ENCODE peak calls at places on chromosomes 4 and X, in five cellular contexts. W is brain microvascular endothelial cell, U is GM23248, P is Karpas-422, B is BE2C. N is an unnamed sample.

GRCh38 chr4:68109891-68110290 is 19.8 kb downstream of the TMPRSS11F start:
- DNase-seq in W (no peak), U (no peak), B (no peak), P (no peak), N (no peak)

GRCh38 chr4:186904104-186904503 is 180.4 kb upstream of the FAT1 start:
- DNase-seq in P (no peak), U (peak), B (no peak), W (peak), N (no peak)

GRCh38 chr4:124262211-124263179 is 450.0 kb downstream of the ANKRD50 start:
- DNase-seq in P (peak), W (peak), B (peak), U (peak), N (peak)

GRCh38 chrX:153828308-153828707 is 2.0 kb downstream of the PDZD4 start:
- DNase-seq in U (no peak), W (no peak), P (no peak), B (no peak), N (no peak)

GRCh38 chrX:96689951-96690350 is 5.3 kb downstream of the DIAPH2 start:
- DNase-seq in U (peak), P (no peak), B (no peak), W (no peak), N (no peak)

GRCh38 chrX:1673337-1673736 is 58.5 kb downstream of the ASMT start:
- DNase-seq in W (no peak), U (peak), B (no peak), P (peak), N (peak)

GRCh38 chr4:39814403-39815185 is 116.7 kb downstream of the UBE2K start:
- DNase-seq in U (peak), P (no peak), W (peak), B (no peak), N (peak)

GRCh38 chr4:26284536-26284935 is 36.3 kb upstream of the RBPJ start:
- DNase-seq in B (no peak), P (no peak), U (no peak), W (no peak), N (no peak)

GRCh38 chr4:98601719-98602118 is 56.7 kb downstream of the TSPAN5 start:
- DNase-seq in P (no peak), U (peak), B (no peak), W (peak), N (no peak)

GRCh38 chrX:123869488-123869887 is 9.6 kb downstream of the XIAP start:
- DNase-seq in B (no peak), P (no peak), U (peak), W (peak), N (no peak)

GRCh38 chr4:21018817-21019216 is 318.6 kb downstream of the PACRGL start:
- DNase-seq in P (no peak), B (no peak), W (no peak), U (no peak), N (no peak)

GRCh38 chr4:81626851-81627250 is 155.1 kb upstream of the RASGEF1B start:
- DNase-seq in U (no peak), W (no peak), P (no peak), B (no peak), N (no peak)

GRCh38 chr4:13547563-13548041 is 3.3 kb upstream of the NKX3-2 start:
- DNase-seq in W (no peak), P (peak), U (no peak), B (no peak), N (peak)

GRCh38 chr4:41209901-41210300 is 4.4 kb downstream of the APBB2 start:
- DNase-seq in B (no peak), W (no peak), P (no peak), U (no peak), N (no peak)

GRCh38 chrX:135435933-135436332 is 14.2 kb downstream of the SMIM10L2A start:
- DNase-seq in B (no peak), W (no peak), P (no peak), U (no peak), N (no peak)

GRCh38 chr4:109969087-109969486 is 56.4 kb downstream of the EGF start:
- DNase-seq in U (no peak), P (no peak), W (no peak), B (no peak), N (no peak)

GRCh38 chrX:16207631-16208030 is 40.4 kb downstream of the MAGEB17 start:
- DNase-seq in B (no peak), U (no peak), P (no peak), W (no peak), N (no peak)

GRCh38 chr4:8688041-8688907 is 95.7 kb downstream of the CPZ start:
- DNase-seq in B (peak), W (peak), U (peak), P (no peak), N (no peak)

GRCh38 chr4:6387946-6388345 is 84.5 kb downstream of the PPP2R2C start:
- DNase-seq in W (no peak), P (no peak), U (no peak), B (no peak), N (no peak)

GRCh38 chrX:100935767-100936166 is 7.0 kb upstream of the XKRX start:
- DNase-seq in P (no peak), U (no peak), W (no peak), B (no peak), N (no peak)

GRCh38 chr4:7420661-7421040 is 14.1 kb downstream of the PSAPL1 start:
- DNase-seq in W (no peak), B (no peak), P (no peak), U (no peak), N (no peak)

GRCh38 chr4:8409271-8410065 is 31.1 kb downstream of the ACOX3 start:
- DNase-seq in B (peak), W (no peak), P (peak), U (peak), N (peak)

GRCh38 chr4:27947320-27947719 is 1086.7 kb downstream of the STIM2 start:
- DNase-seq in P (no peak), U (no peak), W (no peak), B (no peak), N (no peak)

DNA sequence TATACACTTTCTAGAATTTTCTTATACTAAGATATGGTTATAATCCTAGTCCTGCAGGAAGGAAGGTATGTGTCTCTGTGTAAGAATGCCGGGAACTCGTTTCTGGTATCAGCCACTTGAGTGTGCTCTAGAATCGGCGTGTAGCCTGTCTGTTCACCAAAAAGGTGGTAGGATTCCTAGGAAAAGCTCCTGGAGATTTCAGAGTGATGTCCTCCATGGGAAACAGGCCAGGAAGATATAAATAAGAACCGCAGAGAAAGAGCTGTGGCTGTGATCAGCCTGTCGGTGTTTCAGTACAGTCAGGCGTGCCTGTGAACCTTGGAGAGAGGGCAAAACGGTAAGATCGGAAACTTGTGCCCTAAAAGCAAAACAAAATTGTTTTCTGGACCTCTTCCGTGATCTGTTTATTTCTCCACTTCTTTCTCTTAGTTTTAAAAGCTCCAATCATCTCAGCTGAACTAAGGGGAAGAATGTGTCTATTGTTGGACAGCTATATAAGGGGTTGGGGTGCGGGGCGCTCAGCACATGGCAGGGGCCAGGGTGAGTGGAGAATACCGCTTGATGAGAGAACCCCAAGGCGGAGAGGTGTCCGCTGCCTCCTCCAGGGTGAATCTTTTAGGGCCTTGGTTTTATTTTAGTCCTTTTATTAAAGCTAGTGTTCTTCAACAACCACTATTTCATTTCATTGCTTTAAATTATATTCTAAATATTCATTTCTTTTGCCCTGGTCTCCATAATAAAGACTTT is 303.8 kb upstream of the TENM3 start:
- DNase-seq in P (no peak), U (peak), W (no peak), B (no peak), N (no peak)
- H3K4me3 ChIP-seq in P (no peak), U (no peak), W (peak), B (no peak), N (no peak)

DNA sequence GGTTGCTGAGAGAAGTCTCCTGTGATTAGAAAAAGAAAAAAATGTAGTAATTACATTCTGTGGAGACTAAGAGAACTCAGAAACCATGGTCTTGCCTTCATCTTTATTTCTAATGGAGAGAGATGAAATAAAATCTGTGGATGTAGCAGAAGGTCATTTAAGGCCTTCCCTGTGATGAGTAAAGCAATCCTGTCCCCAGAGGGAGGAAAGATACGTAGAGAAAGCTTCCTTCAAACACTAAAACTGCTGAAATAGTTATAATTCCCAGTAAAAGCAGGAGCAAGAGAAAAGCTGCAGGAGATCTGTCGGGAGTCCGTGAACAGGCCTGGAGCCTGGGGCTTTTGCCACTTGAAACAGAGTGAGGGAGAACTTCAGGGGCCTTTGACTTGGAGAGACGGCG is 11.2 kb upstream of the SEPSECS start:
- DNase-seq in U (no peak), P (no peak), B (no peak), W (no peak), N (no peak)
- H3K4me3 ChIP-seq in U (no peak), P (no peak), B (no peak), W (no peak), N (no peak)

DNA sequence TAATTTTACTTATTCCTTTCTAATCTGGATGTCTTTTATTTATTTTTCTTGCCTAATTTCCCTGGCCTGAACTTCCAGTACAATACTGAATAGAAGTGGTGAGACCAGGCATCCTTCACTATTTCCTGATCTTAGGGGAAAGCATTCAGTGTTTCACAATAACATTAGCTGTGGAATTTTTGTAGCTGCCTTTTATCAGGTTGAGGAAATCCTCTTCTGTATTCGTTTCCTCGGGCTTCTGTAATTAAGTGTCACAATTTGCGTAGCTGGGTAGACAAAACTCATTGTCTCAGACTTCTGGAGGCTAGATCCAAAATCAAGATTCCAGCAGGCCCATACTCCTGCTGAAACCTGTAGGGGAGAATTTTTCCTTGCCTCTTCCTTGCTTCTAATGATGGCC is 598.4 kb upstream of the FTHL17 start:
- DNase-seq in B (no peak), W (no peak), U (no peak), P (no peak), N (no peak)
- H3K4me3 ChIP-seq in B (no peak), W (no peak), U (no peak), P (no peak), N (no peak)

GRCh38 chr4:174215055-174215454 is 68.4 kb downstream of the FBXO8 start:
- DNase-seq in W (no peak), B (no peak), U (no peak), P (no peak), N (no peak)

GRCh38 chr4:174217273-174218126 is 66.0 kb downstream of the FBXO8 start:
- DNase-seq in U (peak), P (no peak), W (no peak), B (peak), N (peak)

GRCh38 chr4:174215936-174216699 is 67.3 kb downstream of the FBXO8 start:
- DNase-seq in B (peak), P (no peak), U (no peak), W (no peak), N (no peak)

GRCh38 chr4:174216935-174217272 is 66.6 kb downstream of the FBXO8 start:
- DNase-seq in P (no peak), W (no peak), B (no peak), U (no peak), N (no peak)

GRCh38 chr4:174218127-174218790 is 65.2 kb downstream of the FBXO8 start:
- DNase-seq in P (no peak), U (peak), W (no peak), B (peak), N (no peak)
- H3K4me3 ChIP-seq in P (no peak), U (peak), W (no peak), B (peak), N (no peak)

DNA sequence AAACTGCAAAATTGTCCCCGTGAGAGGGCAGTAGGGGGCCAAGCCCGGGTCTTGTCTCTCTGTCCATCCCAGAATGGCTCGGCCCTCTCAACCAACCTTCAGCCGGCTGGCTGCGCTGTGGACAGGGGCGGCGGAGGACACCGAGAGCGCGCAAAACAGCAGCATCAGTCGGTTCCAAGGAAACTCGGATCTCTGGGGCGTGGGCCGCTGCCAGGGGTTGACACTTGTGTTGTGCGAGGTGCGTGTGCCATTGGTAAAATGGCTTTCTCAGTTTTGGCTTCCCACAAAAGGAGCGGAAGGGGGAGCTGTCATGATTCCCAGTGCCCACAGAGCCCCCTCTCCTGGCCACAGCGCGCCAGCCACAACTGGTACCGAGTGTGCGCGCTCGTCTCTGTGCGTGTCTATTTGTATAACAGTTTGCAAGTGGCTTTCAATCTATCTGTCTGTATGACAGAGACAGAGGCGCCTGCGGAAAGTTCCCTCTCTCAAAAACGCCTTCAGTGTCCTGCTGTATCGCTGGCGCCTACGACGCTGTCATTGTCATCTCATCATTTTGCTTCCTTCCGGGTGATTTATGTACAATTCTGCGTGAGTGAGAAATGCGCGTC is 1.9 kb downstream of the DKK2 start:
- DNase-seq in B (peak), U (peak), P (no peak), W (peak), N (no peak)
- H3K4me3 ChIP-seq in B (peak), U (peak), P (no peak), W (peak), N (no peak)

GRCh38 chrX:84187501-84188319 is at the start of gene RPS6KA6:
- DNase-seq in U (peak), P (peak), B (peak), W (no peak), N (no peak)
- H3K4me3 ChIP-seq in U (peak), P (peak), B (peak), W (peak), N (no peak)

N was measured in Jurkat, Clone E6-1.